ENCODE peak calls at places on chromosomes 1 and 21, in nine cellular contexts. Q, R, A, O, W, Z, K, H and J are unnamed samples.
A peak's percentile ranks its signal among the peaks of the same experiment; 100 is the strongest.

GRCh38 chr1:248631354-248632041 is 3.4 kb downstream of the OR2T11 start:
- DNase-seq in Q (no peak), R (no peak), A (no peak), O (no peak), W (no peak), Z (no peak), K (no peak), H (no peak), J (no peak)

GRCh38 chr1:16127676-16128337 is 28.1 kb downstream of the EPHA2 start:
- DNase-seq in Q (no peak), R (no peak), A (peak; percentile 42), O (no peak), W (no peak), Z (no peak), K (no peak), H (no peak), J (no peak)

GRCh38 chr1:56448937-56449336 is 130.4 kb downstream of the PLPP3 start:
- DNase-seq in Q (no peak), R (no peak), A (no peak), O (no peak), W (no peak), Z (no peak), K (no peak), H (no peak), J (no peak)

GRCh38 chr1:222454782-222455181 is 93.1 kb downstream of the HHIPL2 start:
- DNase-seq in Q (no peak), R (no peak), A (no peak), O (peak; percentile 68), W (no peak), Z (no peak), K (peak; percentile 61), H (no peak), J (no peak)

GRCh38 chr1:181255270-181255929 is 166.9 kb downstream of the IER5 start:
- DNase-seq in Q (no peak), R (no peak), A (no peak), O (no peak), W (no peak), Z (no peak), K (no peak), H (peak; percentile 71), J (no peak)

GRCh38 chr1:207750901-207751300 is 953 bp upstream of the CD46 start:
- DNase-seq in Q (no peak), R (no peak), A (no peak), O (no peak), W (no peak), Z (no peak), K (no peak), H (no peak), J (no peak)

GRCh38 chr1:247716546-247716945 is at the start of gene OR6F1:
- DNase-seq in Q (no peak), R (no peak), A (no peak), O (no peak), W (no peak), Z (no peak), K (no peak), H (no peak), J (no peak)

GRCh38 chr1:33256335-33256700 is at the start of gene ZNF362:
- DNase-seq in Q (no peak), R (no peak), A (peak; percentile 91), O (no peak), W (peak; percentile 68), Z (peak; percentile 69), K (peak; percentile 87), H (peak; percentile 49), J (peak; percentile 56)

GRCh38 chr1:111904478-111905218 is 84.8 kb downstream of the KCND3 start:
- DNase-seq in Q (peak; percentile 53), R (no peak), A (no peak), O (no peak), W (no peak), Z (no peak), K (peak; percentile 70), H (no peak), J (no peak)

GRCh38 chr21:32306021-32306780 is 7.5 kb downstream of the MRAP start:
- DNase-seq in Q (peak; percentile 55), R (no peak), A (no peak), O (no peak), W (no peak), Z (no peak), K (peak; percentile 97), H (peak; percentile 3), J (no peak)

GRCh38 chr21:34595457-34595856 is 19.5 kb downstream of the RCAN1 start:
- DNase-seq in Q (no peak), R (no peak), A (no peak), O (no peak), W (no peak), Z (no peak), K (no peak), H (no peak), J (no peak)

GRCh38 chr1:170071378-170071777 is 3.1 kb downstream of the KIFAP3 start:
- DNase-seq in Q (no peak), R (no peak), A (no peak), O (no peak), W (no peak), Z (no peak), K (no peak), H (no peak), J (no peak)

DNA sequence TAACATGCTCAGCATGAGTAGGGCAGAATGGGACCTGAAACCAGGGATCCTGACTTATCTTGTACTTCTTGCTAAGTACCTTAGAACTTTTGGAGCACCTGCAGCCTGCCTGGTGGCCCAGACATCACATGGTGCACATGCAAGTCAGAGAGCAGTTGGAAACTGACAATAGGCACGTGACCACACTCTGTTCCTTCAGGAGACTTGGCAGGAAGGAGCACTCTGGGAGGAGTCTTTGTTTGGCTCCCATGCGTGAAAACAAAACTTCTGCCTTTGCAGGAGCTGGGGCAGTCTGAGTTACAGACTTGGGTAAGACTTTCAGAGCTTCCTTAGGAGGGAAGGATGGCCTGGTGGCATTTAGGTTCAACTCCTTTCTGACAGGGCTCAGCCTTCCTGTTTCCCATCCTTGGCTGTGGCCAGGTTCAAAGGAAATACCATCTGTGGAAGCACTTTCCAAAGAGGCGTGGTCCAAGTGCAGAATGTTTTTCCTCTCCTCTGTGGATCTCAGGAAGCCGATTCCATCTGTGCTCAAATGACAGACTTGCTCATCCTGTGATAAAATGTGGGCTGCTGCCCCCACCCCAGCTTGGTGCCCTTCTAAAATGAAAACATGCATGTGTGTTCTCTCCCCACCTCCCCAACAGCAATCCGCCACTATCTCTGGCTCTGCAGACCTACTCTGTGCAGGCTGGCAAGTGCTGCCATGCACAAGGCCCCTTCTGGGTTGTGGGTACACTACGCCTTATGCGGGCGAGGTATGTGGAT is 14.1 kb upstream of the ZNF436 start:
- DNase-seq in Q (no peak), R (no peak), A (no peak), O (no peak), W (no peak), Z (no peak), K (peak; percentile 38), H (no peak), J (no peak)
- H3K4me3 ChIP-seq in Q (no peak overlapping the region), R (no peak overlapping the region), A (no peak overlapping the region), O (no peak overlapping the region), W (no peak overlapping the region), Z (no peak overlapping the region), K (no peak overlapping the region), H (no peak overlapping the region), J (no peak overlapping the region)

GRCh38 chr1:5615076-5615475 is 377.1 kb downstream of the NPHP4 start:
- DNase-seq in Q (no peak), R (no peak), A (no peak), O (no peak), W (no peak), Z (no peak), K (no peak), H (no peak), J (no peak)
- H3K27me3 ChIP-seq in Q (no peaks in the 10 kb centered on the region), R (peaks cover 30% of the 10 kb centered on the region), A (peaks cover 53% of the 10 kb centered on the region), O (peaks cover 37% of the 10 kb centered on the region), W (no peaks in the 10 kb centered on the region), Z (no peaks in the 10 kb centered on the region), K (no peaks in the 10 kb centered on the region), H (no peaks in the 10 kb centered on the region), J (no peaks in the 10 kb centered on the region)

DNA sequence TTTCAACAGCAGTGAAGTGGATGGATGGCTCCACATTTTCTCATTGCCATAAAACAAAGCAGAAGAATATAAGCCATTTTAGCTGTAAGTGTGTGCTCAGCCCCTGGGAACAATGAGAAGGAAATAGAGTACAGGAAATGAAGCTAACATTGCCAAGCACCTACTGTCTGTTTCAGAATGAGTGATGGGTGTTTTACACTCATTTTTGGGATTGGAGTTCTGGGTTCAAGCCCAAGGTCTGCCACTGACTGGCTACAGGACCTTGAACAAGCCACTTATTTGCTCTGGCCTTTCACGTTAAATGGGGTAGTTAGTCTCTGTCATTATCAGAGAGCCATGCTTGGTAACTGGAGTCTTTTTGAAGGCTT is 80.7 kb upstream of the KAZN start:
- DNase-seq in Q (no peak), R (no peak), A (no peak), O (no peak), W (no peak), Z (no peak), K (no peak), H (no peak), J (no peak)
- H3K4me3 ChIP-seq in Q (no peak overlapping the region), R (no peak overlapping the region), A (no peak overlapping the region), O (no peak overlapping the region), W (no peak overlapping the region), Z (no peak overlapping the region), K (no peak overlapping the region), H (no peak overlapping the region), J (no peak overlapping the region)

DNA sequence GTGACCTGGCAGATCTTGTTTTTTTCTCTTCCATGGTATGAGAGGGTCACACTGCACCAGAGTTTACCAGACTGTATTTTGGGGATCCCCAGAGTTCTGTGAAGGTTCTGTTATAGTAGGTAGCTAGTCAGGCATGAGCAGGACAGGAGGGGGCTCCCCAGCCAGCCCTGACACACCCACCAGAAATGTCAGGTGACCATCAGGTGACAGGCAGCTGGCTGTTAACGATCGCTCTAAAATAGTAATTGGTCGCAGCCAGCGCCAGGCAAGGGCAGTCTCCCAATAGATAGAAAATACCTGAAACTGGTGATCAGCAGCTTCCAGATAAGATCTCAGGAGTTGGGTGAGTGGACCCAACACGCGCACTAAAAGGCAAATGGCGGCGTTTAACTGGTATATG is 264.9 kb downstream of the RHOU start:
- DNase-seq in Q (no peak), R (no peak), A (no peak), O (no peak), W (no peak), Z (no peak), K (no peak), H (no peak), J (no peak)
- H3K27me3 ChIP-seq in Q (no peaks in the 10 kb centered on the region), R (no peaks in the 10 kb centered on the region), A (no peaks in the 10 kb centered on the region), O (no peaks in the 10 kb centered on the region), W (no peaks in the 10 kb centered on the region), Z (no peaks in the 10 kb centered on the region), K (no peaks in the 10 kb centered on the region), H (no peaks in the 10 kb centered on the region), J (no peaks in the 10 kb centered on the region)